ENCODE peak calls at places on chromosomes 7 and 10, in four cellular contexts. Q is cardiac muscle cell, M is heart right ventricle, G is tibial nerve. T is an unnamed sample.

GRCh38 chr10:76297787-76298281 is 866.4 kb downstream of the LRMDA start:
- DNase-seq in G (no peak), M (no peak), Q (no peak), T (no peak)

GRCh38 chr7:134729895-134730294 is 49.5 kb upstream of the CALD1 start:
- DNase-seq in Q (no peak), G (no peak), M (no peak), T (no peak)

GRCh38 chr7:88127637-88128290 is 92.1 kb downstream of the SRI start:
- DNase-seq in M (no peak), G (no peak), Q (no peak), T (no peak)

GRCh38 chr10:101721806-101722205 is 26.8 kb upstream of the FBXW4 start:
- DNase-seq in M (no peak), Q (no peak), G (no peak), T (no peak)

GRCh38 chr7:133293390-133294110 is 40.7 kb downstream of the EXOC4 start:
- DNase-seq in G (no peak), M (no peak), Q (no peak), T (no peak)

GRCh38 chr7:158054081-158054480 is 533.5 kb downstream of the PTPRN2 start:
- DNase-seq in M (no peak), G (no peak), Q (no peak), T (no peak)

GRCh38 chr7:30708983-30709382 is 26.7 kb upstream of the CRHR2 start:
- DNase-seq in Q (no peak), G (peak; percentile 62), M (peak; percentile 60), T (no peak)

GRCh38 chr7:17685141-17685540 is 255.2 kb downstream of the SNX13 start:
- DNase-seq in G (no peak), M (no peak), Q (no peak), T (no peak)

GRCh38 chr10:95509281-95509680 is 51.9 kb downstream of the SORBS1 start:
- DNase-seq in M (no peak), Q (no peak), G (no peak), T (no peak)

GRCh38 chr10:125060851-125061556 is 99.4 kb downstream of the CTBP2 start:
- DNase-seq in Q (peak; percentile 78), G (peak; percentile 85), M (peak; percentile 86), T (peak; percentile 77)

GRCh38 chr7:129824291-129825004 is 128.3 kb downstream of the UBE2H start:
- DNase-seq in Q (no peak), M (no peak), G (no peak), T (no peak)

GRCh38 chr10:79068203-79068561 is 584 bp upstream of the ZMIZ1 start:
- DNase-seq in M (peak; percentile 41), Q (no peak), G (no peak), T (no peak)

GRCh38 chr10:314381-314780 is 179.1 kb downstream of the ZMYND11 start:
- DNase-seq in M (no peak), Q (no peak), G (no peak), T (no peak)

GRCh38 chr10:53487019-53487983 is 714.7 kb upstream of the MBL2 start:
- DNase-seq in M (peak; percentile 37), G (no peak), Q (no peak), T (no peak)

GRCh38 chr10:122730238-122730637 is 30.6 kb upstream of the C10orf120 start:
- DNase-seq in M (no peak), G (no peak), Q (no peak), T (no peak)

GRCh38 chr7:139482662-139483466 is 609 bp downstream of the KLRG2 start:
- DNase-seq in G (no peak), Q (peak; percentile 56), M (no peak), T (no peak)

GRCh38 chr7:115260381-115260780 is 338.5 kb downstream of the MDFIC start:
- DNase-seq in Q (no peak), G (no peak), M (no peak), T (no peak)

GRCh38 chr7:29921404-29922010 is 68.1 kb downstream of the SCRN1 start:
- DNase-seq in Q (peak; percentile 68), G (peak; percentile 49), M (peak; percentile 51), T (no peak)

GRCh38 chr7:114988035-114988434 is 66.1 kb downstream of the MDFIC start:
- DNase-seq in Q (no peak), G (no peak), M (peak; percentile 18), T (no peak)

GRCh38 chr10:22447068-22447467 is 101.8 kb downstream of the SPAG6 start:
- DNase-seq in G (no peak), M (no peak), Q (no peak), T (no peak)

GRCh38 chr7:2474224-2474623 is 2.0 kb downstream of the GRIFIN start:
- DNase-seq in M (no peak), G (no peak), Q (no peak), T (no peak)

GRCh38 chr7:155234950-155235789 is 62.5 kb upstream of the INSIG1 start:
- DNase-seq in G (no peak), Q (no peak), M (no peak), T (no peak)

GRCh38 chr7:47724335-47724982 is 142.5 kb upstream of the TNS3 start:
- DNase-seq in Q (peak; percentile 21), M (no peak), G (no peak), T (no peak)

GRCh38 chr10:72886596-72887522 is 6.7 kb upstream of the OIT3 start:
- DNase-seq in Q (no peak), M (peak; percentile 13), G (no peak), T (no peak)

GRCh38 chr10:114665873-114666272 is 7.8 kb upstream of the ABLIM1 start:
- DNase-seq in M (no peak), Q (no peak), G (no peak), T (no peak)
- H3K27ac ChIP-seq in M (peak overlapping the region; percentile 1), Q (no peak overlapping the region), G (no peak overlapping the region), T (no peak overlapping the region)

GRCh38 chr7:144390481-144390880 is 13.0 kb downstream of the NOBOX start:
- DNase-seq in G (no peak), Q (no peak), M (no peak), T (no peak)
- H3K27ac ChIP-seq in G (no peak overlapping the region), Q (no peak overlapping the region), M (no peak overlapping the region), T (peak overlapping the region; percentile 9)

DNA sequence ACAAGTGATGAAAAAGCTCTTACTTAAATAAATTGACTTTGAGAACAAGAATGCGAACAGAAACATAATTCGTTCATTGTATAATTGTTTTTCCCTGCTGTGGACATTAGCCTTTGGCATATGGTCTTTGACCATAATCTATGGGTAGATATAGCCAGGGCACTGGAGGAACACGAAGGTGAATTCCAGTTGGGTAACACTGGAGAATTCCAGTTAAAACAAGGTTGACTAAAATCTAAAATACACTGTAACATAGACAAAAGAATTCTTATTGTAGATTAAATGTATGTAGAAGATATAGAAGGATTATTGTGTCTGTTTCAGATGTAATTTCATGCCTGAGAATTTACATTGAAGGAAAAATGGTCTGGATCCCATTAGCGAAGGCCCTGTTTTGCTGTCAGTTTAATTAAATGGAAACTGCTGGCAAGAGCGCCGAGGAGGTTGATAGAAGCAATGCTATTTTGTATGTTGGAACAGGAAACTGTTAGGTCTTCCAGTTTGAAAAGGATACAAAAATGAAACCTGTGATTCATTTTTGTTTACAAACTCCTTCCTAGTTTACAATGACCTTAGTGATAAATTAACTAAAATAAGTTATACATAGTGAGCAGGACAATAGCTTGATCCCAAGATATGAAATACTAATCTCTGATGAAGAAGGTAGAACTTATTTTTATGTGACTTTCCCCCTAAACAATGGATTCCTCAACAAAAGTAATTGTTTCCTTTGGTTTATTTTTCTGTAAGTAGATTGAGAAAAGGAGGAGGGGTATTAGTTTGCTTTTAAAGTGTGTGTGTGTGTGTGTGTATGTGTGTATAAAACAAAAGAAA is 68.9 kb downstream of the ARID5B start:
- DNase-seq in M (no peak), Q (no peak), G (no peak), T (no peak)
- H3K27ac ChIP-seq in M (no peak overlapping the region), Q (no peak overlapping the region), G (no peak overlapping the region), T (no peak overlapping the region)

GRCh38 chr7:76403780-76404494 is 5.6 kb downstream of the SSC4D start:
- DNase-seq in G (no peak), Q (no peak), M (no peak), T (no peak)
- H3K27ac ChIP-seq in G (no peak overlapping the region), Q (no peak overlapping the region), M (no peak overlapping the region), T (no peak overlapping the region)

GRCh38 chr10:63554666-63555065 is 33.5 kb downstream of the REEP3 start:
- DNase-seq in G (no peak), Q (no peak), M (no peak), T (no peak)
- H3K27ac ChIP-seq in G (no peak overlapping the region), Q (no peak overlapping the region), M (no peak overlapping the region), T (no peak overlapping the region)

GRCh38 chr10:24574161-24574560 is 149.5 kb downstream of the ARHGAP21 start:
- DNase-seq in Q (no peak), G (no peak), M (no peak), T (no peak)
- H3K27ac ChIP-seq in Q (no peak overlapping the region), G (no peak overlapping the region), M (no peak overlapping the region), T (no peak overlapping the region)

GRCh38 chr10:24858908-24859270 is 93.5 kb downstream of the PRTFDC1 start:
- DNase-seq in G (no peak), Q (no peak), M (no peak), T (no peak)
- H3K27ac ChIP-seq in G (no peak overlapping the region), Q (peak overlapping the region; percentile 61), M (no peak overlapping the region), T (no peak overlapping the region)

DNA sequence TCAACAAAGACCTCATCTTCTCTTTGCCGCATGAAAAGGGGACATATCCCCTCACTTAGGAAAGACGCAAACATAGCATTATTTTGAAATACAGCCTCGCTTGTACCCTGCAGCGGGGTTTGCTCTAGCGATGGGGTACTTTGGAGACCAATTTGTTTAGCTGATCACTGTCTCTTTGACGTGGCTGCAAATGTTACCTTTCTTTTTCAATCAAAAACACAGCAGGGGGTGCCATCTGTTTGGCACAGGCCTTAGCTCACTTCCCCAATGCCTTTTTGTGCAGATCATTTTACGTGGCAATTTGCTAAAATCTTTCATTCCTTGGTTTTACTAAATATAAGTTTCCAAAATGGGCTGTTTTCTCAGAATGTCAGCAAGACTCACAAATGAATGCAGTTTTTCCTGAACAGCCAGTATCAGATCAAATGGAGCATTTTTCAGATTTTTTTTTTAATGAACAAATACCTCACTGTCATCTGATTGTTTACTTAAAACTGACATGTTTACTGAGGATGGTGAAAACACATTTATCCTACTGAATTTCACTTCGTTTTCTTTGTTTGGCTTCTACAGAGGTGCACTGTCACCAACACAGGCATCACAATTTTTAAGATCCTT is 206.2 kb downstream of the SKAP2 start:
- DNase-seq in M (no peak), Q (no peak), G (no peak), T (no peak)
- H3K27ac ChIP-seq in M (no peak overlapping the region), Q (no peak overlapping the region), G (no peak overlapping the region), T (no peak overlapping the region)

T was measured in caudate nucleus.